ENCODE peak calls at places on chromosomes 3 and 15, in five cellular contexts. I is neural progenitor cell, P is NCI-H345, K is NCI-H146, E is epithelial cell of esophagus. C is an unnamed sample.

GRCh38 chr3:47716656-47717055 is 65.0 kb downstream of the SMARCC1 start:
- DNase-seq in I (no peak), K (no peak), E (no peak), P (no peak), C (no peak)

GRCh38 chr15:31259562-31260252 is 66.9 kb upstream of the KLF13 start:
- DNase-seq in K (no peak), P (no peak), E (no peak), I (no peak), C (no peak)

GRCh38 chr15:31758126-31758525 is 272.2 kb upstream of the CHRNA7 start:
- DNase-seq in K (no peak), I (no peak), E (peak; percentile 36), P (peak; percentile 88), C (peak; percentile 84)

GRCh38 chr15:85168642-85169173 is 187.1 kb downstream of the PDE8A start:
- DNase-seq in K (peak; percentile 80), E (peak; percentile 73), I (peak; percentile 62), P (peak; percentile 68), C (peak; percentile 51)

GRCh38 chr15:60006203-60006782 is 2.2 kb downstream of the FOXB1 start:
- DNase-seq in I (peak; percentile 95), K (peak; percentile 39), P (peak; percentile 58), E (peak; percentile 29), C (peak; percentile 78)

GRCh38 chr3:178097576-178097975 is 438.7 kb upstream of the KCNMB2 start:
- DNase-seq in P (no peak), K (no peak), I (no peak), E (peak; percentile 72), C (peak; percentile 89)

GRCh38 chr15:48507416-48508065 is 138.0 kb downstream of the FBN1 start:
- DNase-seq in K (peak; percentile 25), E (peak; percentile 70), I (peak; percentile 72), P (no peak), C (peak; percentile 63)

GRCh38 chr15:38996111-38996541 is 431.5 kb upstream of the RASGRP1 start:
- DNase-seq in E (peak; percentile 66), I (no peak), P (no peak), K (no peak), C (peak; percentile 75)

GRCh38 chr3:142602630-142603339 is 6.6 kb downstream of the PLS1 start:
- DNase-seq in I (no peak), K (no peak), E (no peak), P (no peak), C (no peak)

GRCh38 chr3:149618151-149619123 is 39.4 kb downstream of the WWTR1 start:
- DNase-seq in K (peak; percentile 51), P (no peak), E (peak; percentile 74), I (no peak), C (peak; percentile 86)

GRCh38 chr3:194126790-194127189 is 9.2 kb upstream of the HES1 start:
- DNase-seq in K (no peak), E (no peak), P (no peak), I (no peak), C (no peak)

GRCh38 chr3:190038050-190038631 is 82.6 kb downstream of the P3H2 start:
- DNase-seq in P (peak; percentile 62), I (peak; percentile 30), K (peak; percentile 24), E (peak; percentile 95), C (peak; percentile 95)

GRCh38 chr3:26307192-26307591 is 315.4 kb upstream of the LRRC3B start:
- DNase-seq in I (no peak), P (no peak), E (no peak), K (no peak), C (no peak)

GRCh38 chr15:32979710-32980109 is 214.8 kb downstream of the FMN1 start:
- DNase-seq in K (no peak), P (no peak), I (peak; percentile 16), E (peak; percentile 89), C (no peak)

GRCh38 chr15:101538996-101539395 is 49.5 kb upstream of the PCSK6 start:
- DNase-seq in E (no peak), K (no peak), I (no peak), P (no peak), C (no peak)

GRCh38 chr3:119243712-119244111 is 3.0 kb upstream of the B4GALT4 start:
- DNase-seq in I (no peak), K (no peak), P (no peak), E (no peak), C (no peak)

GRCh38 chr15:59918994-59919951 is 84.8 kb upstream of the FOXB1 start:
- DNase-seq in E (peak; percentile 97), K (no peak), I (no peak), P (no peak), C (peak; percentile 78)

GRCh38 chr3:79297242-79297641 is 470.6 kb downstream of the ROBO1 start:
- DNase-seq in K (peak; percentile 12), I (no peak), P (peak; percentile 93), E (peak; percentile 87), C (peak; percentile 44)

GRCh38 chr3:36741285-36741684 is 23.1 kb downstream of the DCLK3 start:
- DNase-seq in I (peak; percentile 48), K (no peak), P (no peak), E (peak; percentile 23), C (peak; percentile 11)

C was measured in MCF 10A.